ENCODE peak calls at places on chromosomes 2 and 18, in five cellular contexts. One of them, this sample, is unnamed.

GRCh38 chr2:30631051-30631671 is 176.1 kb downstream of the CAPN13 start:
- DNase-seq in cardiac fibroblast: peak
- DNase-seq in foreskin keratinocyte: no peak
- DNase-seq in T-helper 9 cell: no peak
- DNase-seq in left kidney: no peak
- DNase-seq in this sample: peak

GRCh38 chr2:95185197-95185596 is 19.6 kb downstream of the ZNF2 start:
- DNase-seq in left kidney: no peak
- DNase-seq in foreskin keratinocyte: no peak
- DNase-seq in cardiac fibroblast: no peak
- DNase-seq in T-helper 9 cell: no peak
- DNase-seq in this sample: no peak

GRCh38 chr2:65075176-65075575 is 19.0 kb downstream of the CEP68 start:
- DNase-seq in left kidney: no peak
- DNase-seq in foreskin keratinocyte: no peak
- DNase-seq in cardiac fibroblast: no peak
- DNase-seq in T-helper 9 cell: no peak
- DNase-seq in this sample: no peak

GRCh38 chr2:229111744-229112143 is 159.3 kb downstream of the PID1 start:
- DNase-seq in left kidney: no peak
- DNase-seq in T-helper 9 cell: no peak
- DNase-seq in foreskin keratinocyte: no peak
- DNase-seq in cardiac fibroblast: no peak
- DNase-seq in this sample: no peak

GRCh38 chr2:20617892-20618467 is 32.9 kb downstream of the HS1BP3 start:
- DNase-seq in left kidney: peak
- DNase-seq in T-helper 9 cell: no peak
- DNase-seq in foreskin keratinocyte: no peak
- DNase-seq in cardiac fibroblast: peak
- DNase-seq in this sample: peak

GRCh38 chr2:7180641-7181370 is 263.6 kb downstream of the RNF144A start:
- DNase-seq in foreskin keratinocyte: peak
- DNase-seq in cardiac fibroblast: peak
- DNase-seq in left kidney: peak
- DNase-seq in T-helper 9 cell: no peak
- DNase-seq in this sample: peak

GRCh38 chr18:7170292-7170691 is 52.7 kb upstream of the LAMA1 start:
- DNase-seq in cardiac fibroblast: no peak
- DNase-seq in T-helper 9 cell: no peak
- DNase-seq in left kidney: no peak
- DNase-seq in foreskin keratinocyte: no peak
- DNase-seq in this sample: no peak

GRCh38 chr18:50678651-50679415 is 118.9 kb downstream of the MAPK4 start:
- DNase-seq in T-helper 9 cell: no peak
- DNase-seq in foreskin keratinocyte: no peak
- DNase-seq in cardiac fibroblast: no peak
- DNase-seq in left kidney: no peak
- DNase-seq in this sample: no peak

This sample was measured in OCI-M1.